ENCODE peak calls at places on chromosomes 13 and 19, in nine cellular contexts. V is stomach, J is A549, T is GM12878, E is IMR-90, Q is transverse colon, M is uterus, B is tibial nerve, G is right lobe of liver. K is an unnamed sample.

GRCh38 chr19:40578442-40578908 is 1.8 kb downstream of the SHKBP1 start:
- DNase-seq in V (no peak), J (peak; percentile 79), T (no peak), E (peak; percentile 41), Q (no peak), M (no peak), B (no peak), G (no peak), K (no peak)

GRCh38 chr13:80814541-80814940 is 473.6 kb upstream of the SPRY2 start:
- DNase-seq in V (no peak), J (no peak), T (no peak), E (no peak), Q (no peak), M (no peak), B (no peak), G (no peak), K (no peak)

GRCh38 chr19:38417544-38418506 is 8.2 kb downstream of the RASGRP4 start:
- DNase-seq in V (peak; percentile 63), J (peak; percentile 92), T (no peak), E (no peak), Q (peak; percentile 75), M (peak; percentile 21), B (peak; percentile 11), G (peak; percentile 79), K (no peak)

GRCh38 chr13:51520524-51520923 is 63.7 kb upstream of the WDFY2 start:
- DNase-seq in V (no peak), J (no peak), T (no peak), E (peak; percentile 80), Q (no peak), M (no peak), B (no peak), G (peak; percentile 81), K (no peak)

GRCh38 chr19:18390075-18390909 is 4.3 kb downstream of the GDF15 start:
- DNase-seq in V (no peak), J (no peak), T (no peak), E (no peak), Q (no peak), M (no peak), B (no peak), G (no peak), K (no peak)

GRCh38 chr13:88526186-88526852 is 855.1 kb downstream of the SLITRK5 start:
- DNase-seq in V (no peak), J (no peak), T (no peak), E (no peak), Q (no peak), M (no peak), B (no peak), G (no peak), K (no peak)

GRCh38 chr19:48450863-48451262 is 4.5 kb upstream of the KCNJ14 start:
- DNase-seq in V (no peak), J (no peak), T (no peak), E (no peak), Q (no peak), M (no peak), B (no peak), G (no peak), K (no peak)

GRCh38 chr13:90760639-90761038 is 586.8 kb upstream of the MIR17HG start:
- DNase-seq in V (no peak), J (no peak), T (no peak), E (no peak), Q (no peak), M (no peak), B (no peak), G (no peak), K (no peak)

GRCh38 chr19:48365602-48366001 is 1.4 kb downstream of the SYNGR4 start:
- DNase-seq in V (no peak), J (no peak), T (no peak), E (no peak), Q (no peak), M (no peak), B (no peak), G (no peak), K (no peak)

GRCh38 chr13:81568824-81569223 is 1227.9 kb upstream of the SPRY2 start:
- DNase-seq in V (no peak), J (no peak), T (no peak), E (no peak), Q (no peak), M (no peak), B (no peak), G (no peak), K (no peak)

GRCh38 chr13:75196112-75196855 is 285.7 kb downstream of the TBC1D4 start:
- DNase-seq in V (no peak), J (no peak), T (no peak), E (peak; percentile 8), Q (no peak), M (no peak), B (no peak), G (no peak), K (no peak)

GRCh38 chr19:49915271-49915670 is 13.7 kb upstream of the ATF5 start:
- DNase-seq in V (no peak), J (no peak), T (no peak), E (no peak), Q (no peak), M (no peak), B (no peak), G (no peak), K (no peak)

GRCh38 chr13:54175470-54175869 is 1146.9 kb downstream of the OLFM4 start:
- DNase-seq in V (no peak), J (no peak), T (no peak), E (no peak), Q (no peak), M (no peak), B (no peak), G (no peak), K (no peak)

GRCh38 chr13:32126298-32126697 is 94.7 kb downstream of the FRY start:
- DNase-seq in V (no peak), J (no peak), T (no peak), E (no peak), Q (no peak), M (no peak), B (no peak), G (no peak), K (no peak)

GRCh38 chr19:52585604-52586003 is 15.5 kb downstream of the ZNF701 start:
- DNase-seq in V (no peak), J (no peak), T (no peak), E (no peak), Q (no peak), M (no peak), B (no peak), G (no peak), K (no peak)

GRCh38 chr19:52585101-52585500 is 15.0 kb downstream of the ZNF701 start:
- DNase-seq in V (no peak), J (no peak), T (no peak), E (no peak), Q (no peak), M (no peak), B (no peak), G (no peak), K (no peak)

GRCh38 chr19:52592301-52592700 is 22.2 kb downstream of the ZNF701 start:
- DNase-seq in V (no peak), J (no peak), T (no peak), E (no peak), Q (no peak), M (no peak), B (no peak), G (no peak), K (no peak)

GRCh38 chr19:52590728-52591127 is 20.6 kb downstream of the ZNF701 start:
- DNase-seq in V (no peak), J (no peak), T (no peak), E (no peak), Q (no peak), M (no peak), B (no peak), G (no peak), K (no peak)
- TF ChIP-seq CTCF in V (no peak), J (no peak), T (no peak), E (no peak), Q (no peak), M (no peak), B (no peak), G (no peak), K (no peak)

GRCh38 chr13:111005364-111005763 is 90.5 kb upstream of the ANKRD10 start:
- DNase-seq in V (no peak), J (peak; percentile 2), T (no peak), E (peak; percentile 67), Q (no peak), M (no peak), B (no peak), G (no peak), K (no peak)
- H3K27ac ChIP-seq in V (peak overlapping the region; percentile 86), J (no peak overlapping the region), T (no peak overlapping the region), E (no peak overlapping the region), Q (peak overlapping the region; percentile 82), M (peak overlapping the region; percentile 96), B (peak overlapping the region; percentile 88), G (peak overlapping the region; percentile 33), K (peak overlapping the region; percentile 88)

DNA sequence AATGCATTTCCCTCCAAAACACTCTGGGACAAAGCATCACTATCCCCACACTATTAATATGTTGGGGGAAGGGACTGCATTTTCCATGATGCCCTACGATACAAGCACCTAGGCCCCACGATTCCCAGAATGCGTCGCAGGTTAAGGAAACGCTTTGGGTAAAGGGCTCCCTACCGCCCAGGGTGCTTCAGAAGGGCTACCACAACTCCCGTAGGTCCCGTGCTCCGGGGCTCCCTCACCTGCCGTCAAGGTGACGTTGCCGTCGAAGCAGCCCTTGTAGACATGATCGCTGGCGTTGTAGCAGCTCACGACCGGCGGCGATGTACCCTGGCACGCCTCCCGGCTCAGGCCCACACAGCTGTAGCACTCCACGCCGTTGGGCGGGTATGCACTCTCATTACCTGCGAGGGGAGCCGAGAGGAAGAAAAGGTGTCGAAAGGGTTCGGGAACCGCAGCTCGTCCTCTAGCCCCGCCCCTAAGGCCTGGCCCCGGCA is 2.5 kb downstream of the LYPD3 start:
- DNase-seq in V (no peak), J (no peak), T (no peak), E (no peak), Q (no peak), M (no peak), B (no peak), G (no peak), K (no peak)
- TF ChIP-seq POLR2A in V (no peak), J (no peak), T (no peak), E (no peak), Q (no peak), M (no peak), B (no peak), G (no peak), K (no peak)

DNA sequence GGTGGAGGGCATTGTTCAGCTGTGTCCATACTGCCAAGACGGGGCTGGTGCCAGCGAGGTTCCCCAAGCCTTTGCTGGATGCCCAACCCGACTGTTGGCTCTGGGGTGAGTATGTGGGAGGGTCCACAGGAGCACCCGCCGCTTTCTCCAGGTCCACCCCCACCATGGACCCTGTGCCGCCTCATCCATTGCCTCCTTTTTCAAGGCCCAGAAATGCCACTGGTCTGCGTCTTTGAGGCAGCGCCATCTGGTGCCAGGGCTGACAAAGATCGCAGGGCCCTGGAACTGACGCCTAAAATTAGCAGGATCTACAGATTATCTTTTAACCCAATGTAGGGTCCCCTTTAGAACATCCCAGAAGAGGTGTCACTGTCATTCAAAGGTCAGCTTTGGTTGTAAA is 34.6 kb downstream of the NFIX start:
- DNase-seq in V (peak; percentile 65), J (no peak), T (no peak), E (no peak), Q (peak; percentile 64), M (no peak), B (no peak), G (no peak), K (no peak)
- TF ChIP-seq CTCF in V (no peak), J (peak; percentile 31), T (peak; percentile 48), E (peak; percentile 29), Q (peak; percentile 59), M (peak; percentile 38), B (no peak), G (peak; percentile 24), K (peak; percentile 69)

GRCh38 chr13:103517768-103518102 is 451.5 kb upstream of the SLC10A2 start:
- DNase-seq in V (no peak), J (no peak), T (no peak), E (no peak), Q (no peak), M (no peak), B (no peak), G (no peak), K (no peak)
- H3K27ac ChIP-seq in V (no peak overlapping the region), J (no peak overlapping the region), T (no peak overlapping the region), E (no peak overlapping the region), Q (peak overlapping the region; percentile 49), M (no peak overlapping the region), B (no peak overlapping the region), G (peak overlapping the region; percentile 77), K (no peak overlapping the region)